ENCODE peak calls at places on chromosome 9, in seven cellular contexts. One of them, this sample, is unnamed.

GRCh38 chr9:105118646-105119045 is 125.8 kb upstream of the SLC44A1 start:
- DNase-seq in K562: no peak
- DNase-seq in ovary: no peak
- DNase-seq in transverse colon: no peak
- DNase-seq in A549: no peak
- DNase-seq in breast epithelium: no peak
- DNase-seq in suprapubic skin: no peak
- DNase-seq in this sample: no peak

GRCh38 chr9:105883847-105884246 is 189.5 kb downstream of the TMEM38B start:
- DNase-seq in breast epithelium: no peak
- DNase-seq in A549: no peak
- DNase-seq in transverse colon: no peak
- DNase-seq in K562: no peak
- DNase-seq in ovary: no peak
- DNase-seq in suprapubic skin: no peak
- DNase-seq in this sample: no peak

GRCh38 chr9:127637322-127637847 is 25.3 kb downstream of the STXBP1 start:
- DNase-seq in suprapubic skin: no peak
- DNase-seq in breast epithelium: no peak
- DNase-seq in K562: no peak
- DNase-seq in A549: peak; percentile 17
- DNase-seq in transverse colon: peak; percentile 15
- DNase-seq in ovary: peak; percentile 60
- DNase-seq in this sample: no peak

GRCh38 chr9:127503947-127504886 is 52.9 kb downstream of the LRSAM1 start:
- DNase-seq in transverse colon: peak; percentile 87
- DNase-seq in ovary: peak; percentile 89
- DNase-seq in A549: peak; percentile 89
- DNase-seq in suprapubic skin: peak; percentile 89
- DNase-seq in K562: peak; percentile 74
- DNase-seq in breast epithelium: peak; percentile 88
- DNase-seq in this sample: peak; percentile 90

GRCh38 chr9:122263699-122264349 is 816 bp downstream of the RBM18 start:
- DNase-seq in K562: no peak
- DNase-seq in breast epithelium: no peak
- DNase-seq in suprapubic skin: no peak
- DNase-seq in ovary: no peak
- DNase-seq in A549: no peak
- DNase-seq in transverse colon: no peak
- DNase-seq in this sample: no peak

GRCh38 chr9:90219548-90220118 is 423.0 kb downstream of the DIRAS2 start:
- DNase-seq in breast epithelium: no peak
- DNase-seq in A549: peak; percentile 28
- DNase-seq in transverse colon: peak; percentile 41
- DNase-seq in ovary: no peak
- DNase-seq in suprapubic skin: no peak
- DNase-seq in K562: peak; percentile 14
- DNase-seq in this sample: peak; percentile 41

GRCh38 chr9:104970588-104970987 is 42.6 kb upstream of the ABCA1 start:
- DNase-seq in A549: no peak
- DNase-seq in suprapubic skin: no peak
- DNase-seq in breast epithelium: no peak
- DNase-seq in K562: no peak
- DNase-seq in ovary: no peak
- DNase-seq in transverse colon: no peak
- DNase-seq in this sample: no peak

GRCh38 chr9:4618700-4619099 is 43.4 kb upstream of the PLPP6 start:
- DNase-seq in transverse colon: no peak
- DNase-seq in ovary: no peak
- DNase-seq in A549: no peak
- DNase-seq in breast epithelium: no peak
- DNase-seq in K562: no peak
- DNase-seq in suprapubic skin: no peak
- DNase-seq in this sample: no peak

GRCh38 chr9:129888085-129888808 is 53.0 kb downstream of the USP20 start:
- DNase-seq in A549: no peak
- DNase-seq in K562: peak; percentile 58
- DNase-seq in ovary: no peak
- DNase-seq in breast epithelium: no peak
- DNase-seq in suprapubic skin: no peak
- DNase-seq in transverse colon: peak; percentile 84
- DNase-seq in this sample: peak; percentile 62

GRCh38 chr9:93320591-93321219 is 130.8 kb upstream of the FAM120A start:
- DNase-seq in breast epithelium: no peak
- DNase-seq in ovary: no peak
- DNase-seq in transverse colon: no peak
- DNase-seq in A549: no peak
- DNase-seq in suprapubic skin: no peak
- DNase-seq in K562: no peak
- DNase-seq in this sample: no peak

GRCh38 chr9:35731415-35732184 is 395 bp downstream of the TLN1 start:
- DNase-seq in suprapubic skin: peak; percentile 83
- DNase-seq in A549: peak; percentile 36
- DNase-seq in breast epithelium: no peak
- DNase-seq in K562: peak; percentile 80
- DNase-seq in transverse colon: no peak
- DNase-seq in ovary: no peak
- DNase-seq in this sample: no peak

GRCh38 chr9:15373881-15374280 is 48.8 kb upstream of the SNAPC3 start:
- DNase-seq in breast epithelium: no peak
- DNase-seq in suprapubic skin: no peak
- DNase-seq in A549: no peak
- DNase-seq in transverse colon: no peak
- DNase-seq in K562: no peak
- DNase-seq in ovary: no peak
- DNase-seq in this sample: no peak

GRCh38 chr9:99515874-99516656 is 294.0 kb downstream of the SEC61B start:
- DNase-seq in A549: no peak
- DNase-seq in ovary: no peak
- DNase-seq in suprapubic skin: no peak
- DNase-seq in transverse colon: no peak
- DNase-seq in K562: no peak
- DNase-seq in breast epithelium: no peak
- DNase-seq in this sample: no peak

GRCh38 chr9:14314929-14315753 is 1.2 kb upstream of the NFIB start:
- DNase-seq in breast epithelium: peak; percentile 90
- DNase-seq in K562: peak; percentile 70
- DNase-seq in suprapubic skin: peak; percentile 94
- DNase-seq in A549: peak; percentile 89
- DNase-seq in transverse colon: peak; percentile 91
- DNase-seq in ovary: peak; percentile 98
- DNase-seq in this sample: peak; percentile 96

GRCh38 chr9:116416421-116416820 is 262.8 kb downstream of the PAPPA start:
- DNase-seq in transverse colon: no peak
- DNase-seq in suprapubic skin: no peak
- DNase-seq in breast epithelium: no peak
- DNase-seq in K562: no peak
- DNase-seq in A549: no peak
- DNase-seq in ovary: no peak
- DNase-seq in this sample: no peak

GRCh38 chr9:29740518-29740917 is 2167.2 kb upstream of the C9orf72 start:
- DNase-seq in A549: no peak
- DNase-seq in suprapubic skin: no peak
- DNase-seq in transverse colon: no peak
- DNase-seq in breast epithelium: no peak
- DNase-seq in K562: no peak
- DNase-seq in ovary: no peak
- DNase-seq in this sample: no peak

DNA sequence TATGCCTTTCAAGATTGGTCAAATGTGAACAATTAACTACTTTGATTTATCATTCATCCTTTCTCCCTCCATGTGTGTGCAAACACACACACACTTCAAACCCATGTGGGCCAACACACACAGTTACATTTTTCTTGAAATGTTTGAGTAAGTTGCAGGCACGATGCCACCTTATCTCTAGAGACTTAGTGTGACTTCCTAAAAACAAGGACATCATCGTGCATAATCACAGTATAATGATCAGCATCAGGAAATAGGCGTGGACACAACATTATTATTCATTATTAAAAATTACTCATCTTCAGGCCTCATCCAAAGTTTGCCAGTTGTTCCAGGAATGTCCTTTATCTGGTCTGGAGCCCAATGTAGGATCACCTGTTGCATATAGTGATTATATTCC is 209.5 kb downstream of the GNA14 start:
- DNase-seq in ovary: no peak
- DNase-seq in transverse colon: no peak
- DNase-seq in breast epithelium: no peak
- DNase-seq in A549: no peak
- DNase-seq in suprapubic skin: no peak
- DNase-seq in K562: no peak
- DNase-seq in this sample: no peak
- H3K4me1 ChIP-seq in ovary: peaks cover 3% of the 10 kb centered on the region
- H3K4me1 ChIP-seq in transverse colon: no peaks in the 10 kb centered on the region
- H3K4me1 ChIP-seq in breast epithelium: no peaks in the 10 kb centered on the region
- H3K4me1 ChIP-seq in A549: no peaks in the 10 kb centered on the region
- H3K4me1 ChIP-seq in suprapubic skin: no peaks in the 10 kb centered on the region
- H3K4me1 ChIP-seq in K562: no peaks in the 10 kb centered on the region
- H3K4me1 ChIP-seq in this sample: peaks cover 4% of the 10 kb centered on the region

GRCh38 chr9:133127340-133127981 is 6.4 kb upstream of the RALGDS start:
- DNase-seq in ovary: no peak
- DNase-seq in transverse colon: peak; percentile 70
- DNase-seq in breast epithelium: peak; percentile 72
- DNase-seq in A549: no peak
- DNase-seq in K562: no peak
- DNase-seq in suprapubic skin: peak; percentile 91
- DNase-seq in this sample: peak; percentile 84
- TF ChIP-seq POLR2A in ovary: no peak
- TF ChIP-seq POLR2A in transverse colon: no peak
- TF ChIP-seq POLR2A in breast epithelium: no peak
- TF ChIP-seq POLR2A in A549: no peak
- TF ChIP-seq POLR2A in K562: no peak
- TF ChIP-seq POLR2A in suprapubic skin: no peak
- TF ChIP-seq POLR2A in this sample: no peak

GRCh38 chr9:1048853-1049252 is 1.3 kb upstream of the DMRT2 start:
- DNase-seq in transverse colon: no peak
- DNase-seq in ovary: no peak
- DNase-seq in breast epithelium: no peak
- DNase-seq in K562: no peak
- DNase-seq in suprapubic skin: no peak
- DNase-seq in A549: no peak
- DNase-seq in this sample: no peak

GRCh38 chr9:1049641-1050040 is 516 bp upstream of the DMRT2 start:
- DNase-seq in suprapubic skin: no peak
- DNase-seq in A549: no peak
- DNase-seq in breast epithelium: no peak
- DNase-seq in transverse colon: peak; percentile 42
- DNase-seq in K562: no peak
- DNase-seq in ovary: no peak
- DNase-seq in this sample: no peak

GRCh38 chr9:1051286-1052118 is 1.3 kb downstream of the DMRT2 start:
- DNase-seq in A549: peak; percentile 65
- DNase-seq in breast epithelium: no peak
- DNase-seq in suprapubic skin: peak; percentile 65
- DNase-seq in ovary: no peak
- DNase-seq in transverse colon: peak; percentile 71
- DNase-seq in K562: no peak
- DNase-seq in this sample: peak; percentile 38

GRCh38 chr9:1052119-1052907 is 2.2 kb downstream of the DMRT2 start:
- DNase-seq in transverse colon: no peak
- DNase-seq in suprapubic skin: no peak
- DNase-seq in A549: no peak
- DNase-seq in K562: no peak
- DNase-seq in breast epithelium: no peak
- DNase-seq in ovary: no peak
- DNase-seq in this sample: no peak

DNA sequence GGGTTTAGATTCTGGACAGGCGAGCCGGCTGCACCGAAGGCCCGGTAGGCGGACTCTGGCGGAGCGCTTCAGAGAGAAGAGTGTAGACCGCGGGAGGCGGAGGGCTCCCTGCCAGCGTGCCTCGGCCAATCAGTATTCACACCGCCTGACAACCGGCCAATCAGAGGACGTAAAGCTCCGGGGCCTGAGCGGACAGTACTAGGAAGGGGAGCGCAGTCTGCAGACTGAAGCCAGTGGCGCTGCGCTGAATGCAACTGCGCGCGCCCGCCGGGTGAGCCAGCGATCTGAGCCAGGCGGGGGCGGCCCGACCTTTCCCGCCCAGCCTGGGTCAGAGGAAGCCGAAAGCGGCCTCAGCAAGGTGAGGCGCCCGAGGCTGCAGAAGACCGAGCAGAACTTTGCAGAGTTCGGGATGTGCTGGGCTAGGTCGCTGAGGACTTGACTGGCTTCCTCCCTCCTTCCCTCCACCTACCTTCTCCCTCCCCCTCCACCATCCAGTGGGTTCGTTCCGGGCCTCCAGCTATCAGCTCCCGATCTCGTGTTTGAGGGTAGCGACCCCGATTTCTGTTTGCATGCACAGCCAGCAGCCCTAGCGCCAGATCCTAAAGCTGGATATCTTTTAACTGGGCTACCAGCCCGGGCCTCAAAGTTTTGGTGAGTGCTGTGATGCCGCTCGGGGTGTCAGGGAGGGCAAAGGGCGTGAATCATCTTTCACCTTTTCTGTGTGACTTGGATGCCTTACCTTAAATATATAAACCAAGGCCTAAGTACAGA is at the start of gene DMRT2:
- DNase-seq in breast epithelium: peak; percentile 92
- DNase-seq in A549: peak; percentile 85
- DNase-seq in K562: peak; percentile 35
- DNase-seq in ovary: peak; percentile 37
- DNase-seq in suprapubic skin: peak; percentile 94
- DNase-seq in transverse colon: peak; percentile 93
- DNase-seq in this sample: peak; percentile 78
- H3K9me3 ChIP-seq in breast epithelium: no peaks in the 10 kb centered on the region
- H3K9me3 ChIP-seq in A549: no peaks in the 10 kb centered on the region
- H3K9me3 ChIP-seq in K562: no peaks in the 10 kb centered on the region
- H3K9me3 ChIP-seq in ovary: no peaks in the 10 kb centered on the region
- H3K9me3 ChIP-seq in suprapubic skin: no peaks in the 10 kb centered on the region
- H3K9me3 ChIP-seq in transverse colon: no peaks in the 10 kb centered on the region
- H3K9me3 ChIP-seq in this sample: no peaks in the 10 kb centered on the region

GRCh38 chr9:17795708-17796107 is 216.8 kb downstream of the SH3GL2 start:
- DNase-seq in A549: no peak
- DNase-seq in suprapubic skin: no peak
- DNase-seq in ovary: no peak
- DNase-seq in breast epithelium: no peak
- DNase-seq in K562: no peak
- DNase-seq in transverse colon: no peak
- DNase-seq in this sample: no peak

GRCh38 chr9:17802249-17802857 is 223.5 kb downstream of the SH3GL2 start:
- DNase-seq in A549: peak; percentile 4
- DNase-seq in suprapubic skin: no peak
- DNase-seq in breast epithelium: no peak
- DNase-seq in ovary: no peak
- DNase-seq in K562: no peak
- DNase-seq in transverse colon: no peak
- DNase-seq in this sample: no peak

GRCh38 chr9:17799383-17799782 is 220.5 kb downstream of the SH3GL2 start:
- DNase-seq in transverse colon: no peak
- DNase-seq in A549: no peak
- DNase-seq in suprapubic skin: no peak
- DNase-seq in ovary: no peak
- DNase-seq in K562: no peak
- DNase-seq in breast epithelium: no peak
- DNase-seq in this sample: no peak

DNA sequence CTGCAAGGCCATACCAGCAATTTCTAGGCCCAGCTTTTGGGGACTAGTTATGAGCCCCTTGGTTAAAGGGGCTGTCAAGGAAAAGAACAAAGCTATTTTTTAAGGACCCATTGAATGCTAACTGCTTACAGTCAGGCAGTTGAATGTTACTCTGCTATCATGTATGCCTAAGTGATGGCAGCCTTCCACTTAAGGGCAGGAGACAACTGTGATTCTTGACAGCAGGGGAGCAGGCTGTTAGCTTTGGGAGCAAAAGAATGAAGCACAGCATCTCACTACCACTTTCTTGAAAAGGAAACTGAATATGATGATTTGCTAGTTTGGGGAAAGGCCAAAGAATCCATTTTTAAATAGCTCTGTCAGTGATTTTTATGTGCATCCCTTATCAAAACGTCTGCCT is 221.5 kb downstream of the SH3GL2 start:
- DNase-seq in ovary: no peak
- DNase-seq in transverse colon: no peak
- DNase-seq in A549: no peak
- DNase-seq in K562: no peak
- DNase-seq in breast epithelium: no peak
- DNase-seq in suprapubic skin: no peak
- DNase-seq in this sample: no peak
- H3K4me1 ChIP-seq in ovary: no peaks in the 10 kb centered on the region
- H3K4me1 ChIP-seq in transverse colon: no peaks in the 10 kb centered on the region
- H3K4me1 ChIP-seq in A549: no peaks in the 10 kb centered on the region
- H3K4me1 ChIP-seq in K562: no peaks in the 10 kb centered on the region
- H3K4me1 ChIP-seq in breast epithelium: no peaks in the 10 kb centered on the region
- H3K4me1 ChIP-seq in suprapubic skin: peaks cover 7% of the 10 kb centered on the region
- H3K4me1 ChIP-seq in this sample: no peaks in the 10 kb centered on the region